ENCODE peak calls at places on chromosomes 11 and 22, in nine cellular contexts. V is testis, M is cardiac fibroblast, J is EL, W is left ventricle myocardium superior, O is skeletal muscle cell, K is NCI-H748 treated with DMSO at 0.1 percent for 48 hours, F is epithelial cell of esophagus, X is AG10803. N is an unnamed sample.

GRCh38 chr11:34529643-34530042 is 16.0 kb upstream of the ELF5 start:
- DNase-seq in V (no peak), M (no peak), J (no peak), W (no peak), O (no peak), K (no peak), F (no peak), X (no peak), N (no peak)

GRCh38 chr11:95647355-95647754 is 142.2 kb downstream of the FAM76B start:
- DNase-seq in V (no peak), M (peak), J (no peak), W (no peak), O (peak), K (no peak), F (no peak), X (peak), N (no peak)

GRCh38 chr11:13965337-13965736 is 2.8 kb downstream of the SPON1 start:
- DNase-seq in V (no peak), M (no peak), J (no peak), W (no peak), O (no peak), K (no peak), F (no peak), X (no peak), N (no peak)

GRCh38 chr11:16777576-16777975 is 39.1 kb downstream of the C11orf58 start:
- DNase-seq in V (no peak), M (no peak), J (no peak), W (no peak), O (no peak), K (no peak), F (no peak), X (no peak), N (no peak)

GRCh38 chr11:122240621-122241020 is 124.6 kb upstream of the BLID start:
- DNase-seq in V (no peak), M (no peak), J (no peak), W (no peak), O (no peak), K (no peak), F (no peak), X (no peak), N (no peak)

GRCh38 chr11:66181632-66182345 is 86.7 kb upstream of the RAB1B start:
- DNase-seq in V (no peak), M (no peak), J (no peak), W (no peak), O (no peak), K (no peak), F (peak), X (peak), N (no peak)

GRCh38 chr22:29883831-29884139 is 811 bp downstream of the MTMR3 start:
- DNase-seq in V (no peak), M (peak), J (no peak), W (no peak), O (no peak), K (no peak), F (peak), X (no peak), N (no peak)

GRCh38 chr22:38465673-38466490 is 2.0 kb upstream of the KDELR3 start:
- DNase-seq in V (no peak), M (peak), J (no peak), W (no peak), O (no peak), K (no peak), F (no peak), X (no peak), N (no peak)

GRCh38 chr11:58192229-58192628 is 3.4 kb downstream of the OR9Q2 start:
- DNase-seq in V (no peak), M (no peak), J (no peak), W (no peak), O (no peak), K (no peak), F (peak), X (no peak), N (no peak)

GRCh38 chr11:85946221-85946620 is 91.0 kb downstream of the CCDC83 start:
- DNase-seq in V (no peak), M (peak), J (peak), W (no peak), O (no peak), K (no peak), F (peak), X (peak), N (no peak)

GRCh38 chr11:10029386-10030121 is 264.5 kb downstream of the SBF2 start:
- DNase-seq in V (no peak), M (no peak), J (peak), W (no peak), O (no peak), K (no peak), F (no peak), X (no peak), N (no peak)